ENCODE peak calls at places on chromosome 6, in eight cellular contexts. One of them, this sample, is unnamed.

GRCh38 chr6:6332240-6332639 is 11.8 kb upstream of the F13A1 start:
- DNase-seq in iPS-NIHi11: no peak
- DNase-seq in M059J: no peak
- DNase-seq in lower lobe of right lung: no peak
- DNase-seq in SW 1271: no peak
- DNase-seq in nephron progenitor cell: no peak
- DNase-seq in GM04504: no peak
- DNase-seq in globus pallidus: no peak
- DNase-seq in this sample: no peak

GRCh38 chr6:75611702-75612375 is 10.2 kb downstream of the SENP6 start:
- DNase-seq in iPS-NIHi11: no peak
- DNase-seq in M059J: no peak
- DNase-seq in lower lobe of right lung: no peak
- DNase-seq in SW 1271: no peak
- DNase-seq in nephron progenitor cell: no peak
- DNase-seq in GM04504: no peak
- DNase-seq in globus pallidus: no peak
- DNase-seq in this sample: no peak

GRCh38 chr6:45830441-45831139 is 185.1 kb downstream of the CLIC5 start:
- DNase-seq in iPS-NIHi11: no peak
- DNase-seq in M059J: peak; percentile 92
- DNase-seq in lower lobe of right lung: no peak
- DNase-seq in SW 1271: no peak
- DNase-seq in nephron progenitor cell: no peak
- DNase-seq in GM04504: no peak
- DNase-seq in globus pallidus: no peak
- DNase-seq in this sample: no peak

GRCh38 chr6:2986722-2987196 is 12.9 kb upstream of the NQO2 start:
- DNase-seq in iPS-NIHi11: no peak
- DNase-seq in M059J: peak; percentile 91
- DNase-seq in lower lobe of right lung: no peak
- DNase-seq in SW 1271: no peak
- DNase-seq in nephron progenitor cell: no peak
- DNase-seq in GM04504: peak; percentile 93
- DNase-seq in globus pallidus: no peak
- DNase-seq in this sample: no peak

GRCh38 chr6:44590471-44590870 is 203.0 kb downstream of the CDC5L start:
- DNase-seq in iPS-NIHi11: no peak
- DNase-seq in M059J: no peak
- DNase-seq in lower lobe of right lung: no peak
- DNase-seq in SW 1271: no peak
- DNase-seq in nephron progenitor cell: no peak
- DNase-seq in GM04504: no peak
- DNase-seq in globus pallidus: no peak
- DNase-seq in this sample: no peak

GRCh38 chr6:42460892-42461291 is 9.2 kb upstream of the TRERF1 start:
- DNase-seq in iPS-NIHi11: no peak
- DNase-seq in M059J: no peak
- DNase-seq in lower lobe of right lung: no peak
- DNase-seq in SW 1271: no peak
- DNase-seq in nephron progenitor cell: no peak
- DNase-seq in GM04504: no peak
- DNase-seq in globus pallidus: no peak
- DNase-seq in this sample: no peak

GRCh38 chr6:41214559-41215238 is 13.4 kb upstream of the TREML4 start:
- DNase-seq in iPS-NIHi11: no peak
- DNase-seq in M059J: no peak
- DNase-seq in lower lobe of right lung: no peak
- DNase-seq in SW 1271: no peak
- DNase-seq in nephron progenitor cell: no peak
- DNase-seq in GM04504: no peak
- DNase-seq in globus pallidus: no peak
- DNase-seq in this sample: peak; percentile 38

GRCh38 chr6:142331075-142331551 is 29.3 kb downstream of the ADGRG6 start:
- DNase-seq in iPS-NIHi11: no peak
- DNase-seq in M059J: no peak
- DNase-seq in lower lobe of right lung: no peak
- DNase-seq in SW 1271: no peak
- DNase-seq in nephron progenitor cell: no peak
- DNase-seq in GM04504: peak; percentile 32
- DNase-seq in globus pallidus: no peak
- DNase-seq in this sample: no peak

GRCh38 chr6:40346241-40346640 is 240.9 kb downstream of the LRFN2 start:
- DNase-seq in iPS-NIHi11: no peak
- DNase-seq in M059J: no peak
- DNase-seq in lower lobe of right lung: no peak
- DNase-seq in SW 1271: no peak
- DNase-seq in nephron progenitor cell: no peak
- DNase-seq in GM04504: no peak
- DNase-seq in globus pallidus: no peak
- DNase-seq in this sample: peak; percentile 7

GRCh38 chr6:87334683-87335082 is 5.6 kb upstream of the GJB7 start:
- DNase-seq in iPS-NIHi11: no peak
- DNase-seq in M059J: no peak
- DNase-seq in lower lobe of right lung: no peak
- DNase-seq in SW 1271: no peak
- DNase-seq in nephron progenitor cell: no peak
- DNase-seq in GM04504: no peak
- DNase-seq in globus pallidus: no peak
- DNase-seq in this sample: no peak

GRCh38 chr6:98687776-98688175 is 146.6 kb upstream of the POU3F2 start:
- DNase-seq in iPS-NIHi11: no peak
- DNase-seq in M059J: no peak
- DNase-seq in lower lobe of right lung: no peak
- DNase-seq in SW 1271: no peak
- DNase-seq in nephron progenitor cell: no peak
- DNase-seq in GM04504: peak; percentile 1
- DNase-seq in globus pallidus: no peak
- DNase-seq in this sample: no peak